ENCODE peak calls at places on chromosomes 2 and 18, in four cellular contexts. G is activated CD8-positive, alpha-beta T cell treated with anti-CD3 and anti-CD28 coated beads, Interleukin-2, amount 10 ng/mL, durations not matched to agents 7 days and 5 days; H is stimulated activated CD8-positive, alpha-beta memory T cell treated with anti-CD3 and anti-CD28 coated beads, Interleukin-4, amount 100 ng/mL, for 24 hours; N is B cell. T is an unnamed sample.

GRCh38 chr2:240792658-240793312 is 27.2 kb downstream of the KIF1A start:
- DNase-seq in G (no peak), H (no peak), N (no peak), T (no peak)

GRCh38 chr2:44833123-44834069 is 108.1 kb upstream of the SIX3 start:
- DNase-seq in G (no peak), H (no peak), N (no peak), T (no peak)

GRCh38 chr18:26970637-26971036 is 105.1 kb upstream of the AQP4 start:
- DNase-seq in G (no peak), H (no peak), N (no peak), T (no peak)

GRCh38 chr2:191056218-191056617 is 42.2 kb upstream of the STAT1 start:
- DNase-seq in G (peak), H (no peak), N (no peak), T (no peak)

GRCh38 chr2:121152861-121153260 is 132.1 kb downstream of the TFCP2L1 start:
- DNase-seq in G (no peak), H (no peak), N (no peak), T (no peak)

GRCh38 chr2:219119422-219120043 is 41.1 kb downstream of the NHEJ1 start:
- DNase-seq in G (peak), H (peak), N (peak), T (peak)

GRCh38 chr2:156800065-156800556 is 363.9 kb downstream of the GPD2 start:
- DNase-seq in G (no peak), H (no peak), N (no peak), T (no peak)

GRCh38 chr2:135149251-135149650 is 97.2 kb downstream of the RAB3GAP1 start:
- DNase-seq in G (no peak), H (no peak), N (no peak), T (no peak)

GRCh38 chr2:27117995-27118524 is 868 bp downstream of the CGREF1 start:
- DNase-seq in G (no peak), H (no peak), N (no peak), T (no peak)

GRCh38 chr2:191927319-191927867 is 80.5 kb upstream of the CAVIN2 start:
- DNase-seq in G (no peak), H (no peak), N (no peak), T (no peak)

GRCh38 chr2:122451040-122451439 is 695.6 kb downstream of the TSN start:
- DNase-seq in G (peak), H (no peak), N (no peak), T (peak)

GRCh38 chr2:81194176-81194575 is 889.6 kb upstream of the LRRTM1 start:
- DNase-seq in G (no peak), H (no peak), N (no peak), T (no peak)

GRCh38 chr2:239275037-239275685 is 125.7 kb downstream of the HDAC4 start:
- DNase-seq in G (peak), H (peak), N (peak), T (no peak)

GRCh38 chr18:7568426-7568825 is 1.3 kb downstream of the PTPRM start:
- DNase-seq in G (no peak), H (no peak), N (no peak), T (no peak)

GRCh38 chr2:120546077-120546864 is 189.4 kb upstream of the GLI2 start:
- DNase-seq in G (no peak), H (no peak), N (no peak), T (no peak)

GRCh38 chr2:180604077-180604476 is 376.3 kb upstream of the UBE2E3 start:
- DNase-seq in G (peak), H (no peak), N (peak), T (peak)

GRCh38 chr18:23209031-23209430 is 73.7 kb downstream of the CABLES1 start:
- DNase-seq in G (no peak), H (no peak), N (no peak), T (no peak)

GRCh38 chr2:226467221-226467620 is 332.4 kb downstream of the IRS1 start:
- DNase-seq in G (no peak), H (no peak), N (no peak), T (no peak)

GRCh38 chr2:231919341-231920035 is 6.7 kb downstream of the NPPC start:
- DNase-seq in G (no peak), H (no peak), N (no peak), T (no peak)

GRCh38 chr18:26419746-26420145 is 128.6 kb downstream of the KCTD1 start:
- DNase-seq in G (no peak), H (no peak), N (no peak), T (no peak)

GRCh38 chr2:200156140-200156858 is 150.2 kb upstream of the SPATS2L start:
- DNase-seq in G (no peak), H (no peak), N (no peak), T (no peak)

GRCh38 chr2:118808429-118808809 is 39.0 kb downstream of the EN1 start:
- DNase-seq in G (no peak), H (no peak), N (no peak), T (no peak)

GRCh38 chr2:9767656-9768281 is 75.5 kb upstream of the TAF1B start:
- DNase-seq in G (no peak), H (no peak), N (peak), T (peak)

GRCh38 chr2:144389151-144389929 is 130.6 kb downstream of the ZEB2 start:
- DNase-seq in G (no peak), H (no peak), N (no peak), T (no peak)

GRCh38 chr2:187483537-187483936 is 35.5 kb upstream of the CALCRL start:
- DNase-seq in G (no peak), H (no peak), N (no peak), T (no peak)

GRCh38 chr2:170815746-170816498 is 765 bp upstream of the GAD1 start:
- DNase-seq in G (peak), H (peak), N (peak), T (peak)

GRCh38 chr18:11119962-11120361 is 29.4 kb downstream of the PIEZO2 start:
- DNase-seq in G (no peak), H (no peak), N (no peak), T (no peak)

GRCh38 chr2:74671479-74671878 is 17.4 kb downstream of the SEMA4F start:
- DNase-seq in G (no peak), H (no peak), N (no peak), T (no peak)

GRCh38 chr2:73013941-73014340 is 57.6 kb downstream of the SFXN5 start:
- DNase-seq in G (no peak), H (no peak), N (no peak), T (no peak)

GRCh38 chr2:118062048-118062447 is 26.2 kb upstream of the INSIG2 start:
- DNase-seq in G (no peak), H (no peak), N (no peak), T (no peak)

GRCh38 chr2:56449449-56449860 is 265.7 kb downstream of the CCDC85A start:
- DNase-seq in G (no peak), H (no peak), N (no peak), T (no peak)

GRCh38 chr2:201344663-201345366 is 12.3 kb downstream of the FLACC1 start:
- DNase-seq in G (no peak), H (no peak), N (no peak), T (peak)

GRCh38 chr2:214706986-214707385 is 102.5 kb downstream of the BARD1 start:
- DNase-seq in G (no peak), H (no peak), N (no peak), T (no peak)

GRCh38 chr2:138814123-138814883 is 34.1 kb upstream of the NXPH2 start:
- DNase-seq in G (no peak), H (no peak), N (no peak), T (no peak)

GRCh38 chr2:60333264-60333663 is 220.2 kb downstream of the BCL11A start:
- DNase-seq in G (no peak), H (no peak), N (no peak), T (no peak)

GRCh38 chr2:186882511-186883071 is 33.6 kb upstream of the ZSWIM2 start:
- DNase-seq in G (no peak), H (no peak), N (no peak), T (no peak)